ENCODE peak calls at places on chromosomes 7 and 10, in six cellular contexts. B, U, Z, M, N and O are unnamed samples.

GRCh38 chr7:43569424-43569823 is 13.5 kb upstream of the STK17A start:
- DNase-seq in B (peak; percentile 80), M (no peak), U (no peak), Z (no peak), N (no peak), O (no peak)

GRCh38 chr10:49694466-49694865 is 15.0 kb downstream of the C10orf53 start:
- DNase-seq in N (no peak), U (no peak), Z (no peak), M (no peak), B (no peak), O (no peak)

GRCh38 chr7:14233026-14233897 is 243.8 kb upstream of the ETV1 start:
- DNase-seq in U (no peak), M (no peak), B (peak; percentile 76), Z (peak; percentile 58), N (no peak), O (no peak)

GRCh38 chr10:102753724-102754123 is 10.0 kb downstream of the WBP1L start:
- DNase-seq in M (no peak), N (no peak), Z (no peak), U (no peak), B (peak; percentile 60), O (no peak)

GRCh38 chr10:92756233-92757065 is 66.7 kb downstream of the HHEX start:
- DNase-seq in B (no peak), N (no peak), Z (no peak), M (no peak), U (no peak), O (peak; percentile 87)

GRCh38 chr7:17014693-17015092 is 132.9 kb upstream of the AGR3 start:
- DNase-seq in B (no peak), N (no peak), M (no peak), U (no peak), Z (no peak), O (no peak)

GRCh38 chr10:43076876-43077420 is at the start of gene RET:
- DNase-seq in Z (no peak), M (peak; percentile 75), N (peak; percentile 98), U (peak; percentile 84), B (peak; percentile 30), O (no peak)

GRCh38 chr10:54441286-54441685 is 359.7 kb downstream of the PCDH15 start:
- DNase-seq in Z (no peak), U (no peak), B (no peak), N (no peak), M (no peak), O (no peak)

GRCh38 chr10:133327651-133328357 is 8.9 kb downstream of the CALY start:
- DNase-seq in U (no peak), B (no peak), Z (no peak), M (no peak), N (no peak), O (no peak)

GRCh38 chr7:17396692-17397091 is 98.2 kb downstream of the AHR start:
- DNase-seq in M (no peak), Z (no peak), U (no peak), B (no peak), N (no peak), O (no peak)

GRCh38 chr10:131777921-131778320 is 122.9 kb upstream of the PPP2R2D start:
- DNase-seq in Z (no peak), U (no peak), M (no peak), B (no peak), N (no peak), O (no peak)

GRCh38 chr10:127374074-127374680 is 174.9 kb upstream of the NPS start:
- DNase-seq in N (no peak), M (no peak), Z (no peak), U (no peak), B (no peak), O (no peak)

GRCh38 chr10:83764681-83765080 is 374.6 kb upstream of the GHITM start:
- DNase-seq in Z (no peak), M (peak; percentile 15), U (peak; percentile 33), N (no peak), B (no peak), O (no peak)

GRCh38 chr10:77836299-77836820 is 90.2 kb downstream of the DLG5 start:
- DNase-seq in Z (no peak), U (no peak), N (no peak), M (no peak), B (peak; percentile 54), O (peak; percentile 85)

GRCh38 chr7:41702635-41703371 is at the start of gene INHBA:
- DNase-seq in N (peak; percentile 21), Z (peak; percentile 79), B (peak; percentile 87), M (no peak), U (no peak), O (no peak)

GRCh38 chr10:89064764-89065163 is 74.2 kb downstream of the FAS start:
- DNase-seq in N (no peak), M (no peak), Z (no peak), B (no peak), U (no peak), O (no peak)
- H3K27ac ChIP-seq in N (no peak overlapping the region), M (no peak overlapping the region), Z (no peak overlapping the region), B (no peak overlapping the region), U (no peak overlapping the region), O (no peak overlapping the region)

GRCh38 chr7:133735222-133735621 is 391.9 kb upstream of the LRGUK start:
- DNase-seq in U (no peak), Z (no peak), N (no peak), M (no peak), B (peak; percentile 37), O (no peak)

GRCh38 chr7:133741078-133741477 is 386.1 kb upstream of the LRGUK start:
- DNase-seq in Z (no peak), M (no peak), U (no peak), N (no peak), B (no peak), O (no peak)

GRCh38 chr7:133741703-133742102 is 385.4 kb upstream of the LRGUK start:
- DNase-seq in U (no peak), B (no peak), M (no peak), Z (no peak), N (no peak), O (no peak)

GRCh38 chr7:133742709-133743538 is 384.2 kb upstream of the LRGUK start:
- DNase-seq in Z (no peak), U (peak; percentile 18), N (peak; percentile 36), B (peak; percentile 57), M (peak; percentile 59), O (no peak)

GRCh38 chr7:133739817-133740216 is 387.3 kb upstream of the LRGUK start:
- DNase-seq in U (no peak), M (no peak), B (no peak), N (no peak), Z (no peak), O (no peak)
- H3K4me3 ChIP-seq in U (no peak overlapping the region), M (no peak overlapping the region), B (no peak overlapping the region), N (no peak overlapping the region), Z (no peak overlapping the region), O (no peak overlapping the region)

GRCh38 chr7:56097700-56098099 is 4.9 kb upstream of the PHKG1 start:
- DNase-seq in U (no peak), B (peak; percentile 97), M (no peak), N (no peak), Z (peak; percentile 70), O (peak; percentile 71)

GRCh38 chr7:56105508-56105907 is 768 bp downstream of the CHCHD2 start:
- DNase-seq in N (no peak), U (no peak), Z (peak; percentile 79), B (peak; percentile 91), M (no peak), O (peak; percentile 49)

GRCh38 chr7:56099653-56100052 is 6.6 kb downstream of the CHCHD2 start:
- DNase-seq in N (no peak), M (no peak), U (no peak), B (no peak), Z (no peak), O (no peak)
- H3F3A ChIP-seq in N (peaks cover 58% of the 10 kb centered on the region), M (no peaks in the 10 kb centered on the region), U (no peaks in the 10 kb centered on the region), B (peaks cover 39% of the 10 kb centered on the region), Z (peaks cover 86% of the 10 kb centered on the region), O (peaks cover 31% of the 10 kb centered on the region)

DNA sequence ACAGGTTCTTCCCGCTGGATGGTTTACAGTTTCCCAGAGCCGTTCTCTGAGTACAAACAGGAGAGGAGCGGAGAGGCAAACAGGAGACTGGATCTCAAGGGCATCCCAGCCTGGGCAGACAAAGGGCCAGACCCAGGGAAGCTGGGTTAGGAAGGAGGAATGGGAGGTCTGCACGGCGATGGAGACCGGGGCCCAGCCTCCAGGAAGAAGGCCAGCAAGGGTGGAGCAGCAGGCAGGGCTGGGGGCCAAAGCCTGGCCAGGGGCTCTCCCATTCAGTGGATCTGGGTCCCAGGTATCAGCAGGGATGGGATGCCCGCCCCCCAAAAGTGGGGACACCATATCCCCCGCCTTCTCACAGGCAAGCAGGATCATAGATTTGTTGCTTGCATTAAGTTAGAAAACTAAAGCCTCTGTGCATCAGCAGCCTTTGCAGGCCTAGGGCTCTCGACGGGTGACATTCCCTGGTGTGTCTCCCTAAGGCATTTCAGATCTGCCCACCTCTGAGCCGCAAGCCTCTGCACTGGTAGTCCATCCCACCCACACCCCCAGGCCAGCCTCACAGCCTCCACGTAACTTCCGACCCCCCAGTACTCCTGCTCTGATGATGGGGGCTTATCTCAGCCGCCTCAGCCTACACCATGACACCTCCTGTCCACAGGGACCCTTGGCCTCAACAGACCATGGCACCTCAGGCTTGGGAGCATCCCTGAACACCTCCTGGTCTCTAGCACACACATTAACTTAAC is 59.9 kb downstream of the TNS3 start:
- DNase-seq in Z (no peak), M (no peak), N (no peak), B (no peak), U (no peak), O (no peak)
- H3K27ac ChIP-seq in Z (no peak overlapping the region), M (no peak overlapping the region), N (no peak overlapping the region), B (no peak overlapping the region), U (no peak overlapping the region), O (no peak overlapping the region)

GRCh38 chr7:157059534-157059933 is 49.1 kb upstream of the MNX1 start:
- DNase-seq in B (no peak), U (no peak), N (no peak), M (no peak), Z (no peak), O (no peak)

GRCh38 chr7:157058701-157059100 is 48.2 kb upstream of the MNX1 start:
- DNase-seq in U (no peak), N (no peak), M (no peak), Z (no peak), B (no peak), O (no peak)

GRCh38 chr7:157056246-157056645 is 45.8 kb upstream of the MNX1 start:
- DNase-seq in M (peak; percentile 37), N (no peak), B (no peak), Z (no peak), U (no peak), O (no peak)

GRCh38 chr7:157056957-157057902 is 46.8 kb upstream of the MNX1 start:
- DNase-seq in Z (no peak), N (no peak), M (no peak), B (no peak), U (no peak), O (no peak)

GRCh38 chr7:157058026-157058425 is 47.6 kb upstream of the MNX1 start:
- DNase-seq in U (no peak), Z (no peak), M (no peak), B (no peak), N (no peak), O (no peak)
- H3K4me3 ChIP-seq in U (no peak overlapping the region), Z (no peak overlapping the region), M (no peak overlapping the region), B (no peak overlapping the region), N (no peak overlapping the region), O (no peak overlapping the region)

DNA sequence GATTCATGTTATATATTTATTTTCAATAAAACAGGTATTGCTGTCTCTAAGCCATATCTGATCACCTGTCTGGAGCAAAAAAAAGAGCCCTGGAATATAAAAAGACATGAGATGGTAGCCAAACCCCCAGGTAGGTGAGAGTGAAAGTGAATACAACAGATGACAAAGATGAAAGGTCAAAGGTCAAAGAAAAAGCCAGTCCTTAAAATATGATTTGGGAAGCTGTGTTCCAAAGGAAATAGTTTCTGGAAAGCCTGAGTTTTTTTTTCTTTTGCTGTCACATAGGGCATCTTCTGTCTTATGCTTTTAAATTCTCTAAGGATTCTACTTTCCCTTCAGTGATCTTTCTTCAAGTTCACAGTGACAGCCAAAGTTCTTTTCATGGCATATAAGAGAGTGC is 25.9 kb downstream of the ZNF107 start:
- DNase-seq in B (no peak), U (no peak), M (no peak), N (no peak), Z (no peak), O (no peak)
- H3F3A ChIP-seq in B (no peaks in the 10 kb centered on the region), U (no peaks in the 10 kb centered on the region), M (no peaks in the 10 kb centered on the region), N (no peaks in the 10 kb centered on the region), Z (no peaks in the 10 kb centered on the region), O (no peaks in the 10 kb centered on the region)